ENCODE peak calls at places on chromosomes 6 and 20, in six cellular contexts. B is fibroblast of lung; I is SJSA1; K is uterus; A is CD8-positive, alpha-beta memory T cell; X is Karpas-422. Z is an unnamed sample. For H3K36me3, the result is how much of the 10 kb centered on the place peaks cover.

GRCh38 chr20:8187740-8188139 is 55.7 kb downstream of the PLCB1 start:
- DNase-seq in X (no peak), K (no peak), B (peak), I (no peak), A (no peak), Z (no peak)

GRCh38 chr20:57190536-57191265 is 75.7 kb downstream of the BMP7 start:
- DNase-seq in A (no peak), I (peak), X (no peak), B (peak), K (no peak), Z (no peak)

GRCh38 chr6:40900791-40901190 is 138.2 kb downstream of the UNC5CL start:
- DNase-seq in X (no peak), B (peak), A (no peak), I (peak), K (no peak), Z (no peak)

GRCh38 chr6:161626132-161626676 is 352.3 kb upstream of the AGPAT4 start:
- DNase-seq in X (no peak), I (no peak), B (no peak), K (no peak), A (no peak), Z (no peak)

GRCh38 chr20:20130399-20130798 is 78.1 kb downstream of the CFAP61 start:
- DNase-seq in I (no peak), B (no peak), A (no peak), X (peak), K (no peak), Z (no peak)

GRCh38 chr20:35739294-35740163 is 2.5 kb downstream of the RBM39 start:
- DNase-seq in K (no peak), X (peak), B (peak), I (no peak), A (no peak), Z (no peak)

GRCh38 chr20:18299364-18299763 is 11.0 kb downstream of the ZNF133 start:
- DNase-seq in B (no peak), X (no peak), A (no peak), K (no peak), I (no peak), Z (no peak)

GRCh38 chr6:126180585-126180984 is 159.3 kb upstream of the CENPW start:
- DNase-seq in B (peak), K (no peak), I (peak), X (no peak), A (no peak), Z (no peak)

GRCh38 chr6:72826744-72827438 is 205.0 kb downstream of the KCNQ5 start:
- DNase-seq in X (no peak), K (no peak), A (no peak), I (no peak), B (peak), Z (no peak)

GRCh38 chr6:106383573-106383972 is 23.1 kb downstream of the CRYBG1 start:
- DNase-seq in B (no peak), X (no peak), A (no peak), K (no peak), I (no peak), Z (no peak)

DNA sequence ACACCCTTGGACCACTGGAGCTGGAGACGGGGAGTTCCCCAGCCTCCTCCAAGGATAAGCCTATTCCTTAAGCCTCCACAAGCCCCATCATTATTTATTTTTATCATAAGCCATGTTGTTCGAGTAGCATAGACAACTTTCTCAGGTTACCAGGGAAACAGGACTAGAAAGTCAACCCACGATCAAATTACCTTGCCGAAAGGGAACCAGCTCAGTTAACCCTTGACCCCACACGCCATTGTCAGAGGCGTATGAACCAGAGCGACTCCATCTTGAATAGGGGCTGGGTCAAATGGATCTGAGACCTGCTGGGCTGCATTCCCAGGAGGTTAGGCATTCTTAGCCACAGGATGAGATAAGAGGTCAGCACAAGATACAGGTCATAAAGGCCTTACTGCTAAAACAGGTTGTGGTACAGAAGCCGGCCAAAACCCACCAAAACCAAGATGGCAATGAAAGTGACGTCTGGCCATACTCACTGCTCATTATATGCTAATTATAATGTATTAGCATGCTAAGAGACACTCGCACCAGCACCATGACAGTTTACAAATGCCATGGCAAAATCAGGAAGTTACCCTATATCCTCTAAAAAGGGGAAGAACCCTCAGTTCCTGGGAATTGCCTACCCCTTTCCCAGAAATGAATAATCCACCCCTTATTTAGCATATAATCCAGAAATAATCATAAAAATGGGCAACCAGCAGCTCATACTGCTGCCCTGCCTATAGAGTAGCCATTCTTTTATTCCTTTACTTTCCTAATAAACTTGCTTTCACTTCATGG is 22.4 kb downstream of the SYNJ2 start:
- DNase-seq in A (no peak), B (no peak), I (no peak), X (no peak), K (no peak), Z (no peak)
- H3K36me3 ChIP-seq in A (under half), B (under half), I (under half), X (under half), K (under half), Z (under half)

GRCh38 chr20:47244451-47244850 is 112.0 kb downstream of the ZMYND8 start:
- DNase-seq in A (no peak), I (no peak), B (no peak), X (no peak), K (no peak), Z (no peak)

GRCh38 chr20:47247972-47248371 is 108.5 kb downstream of the ZMYND8 start:
- DNase-seq in B (no peak), X (no peak), I (no peak), K (no peak), A (no peak), Z (no peak)

GRCh38 chr20:47243906-47244305 is 112.6 kb downstream of the ZMYND8 start:
- DNase-seq in A (no peak), I (no peak), X (no peak), K (no peak), B (no peak), Z (no peak)

GRCh38 chr20:47248448-47248966 is 108.0 kb downstream of the ZMYND8 start:
- DNase-seq in I (no peak), X (no peak), K (no peak), B (no peak), A (no peak), Z (no peak)

DNA sequence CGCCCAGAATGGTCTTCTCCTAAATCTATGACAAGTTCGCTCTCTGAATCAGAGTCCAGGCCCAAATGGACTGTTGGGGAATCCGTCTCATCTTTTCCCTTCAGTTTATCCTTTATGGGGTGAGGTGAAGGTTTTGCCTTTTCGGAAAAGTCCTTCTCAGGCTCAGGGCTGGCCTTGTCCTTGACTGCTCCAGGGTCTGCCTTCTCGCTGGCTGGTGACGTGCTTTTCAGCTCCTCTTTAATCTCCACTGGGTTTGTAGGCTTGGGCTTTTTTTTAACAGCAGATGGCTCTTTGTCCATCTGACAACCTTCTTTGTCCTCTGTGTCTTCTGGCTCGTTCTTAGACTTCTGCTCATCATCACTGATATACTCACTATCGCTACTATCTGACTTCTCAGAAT is 110.4 kb downstream of the ZMYND8 start:
- DNase-seq in I (no peak), X (no peak), B (no peak), A (no peak), K (no peak), Z (no peak)
- H3K36me3 ChIP-seq in I (half or more), X (half or more), B (under half), A (under half), K (under half), Z (under half)

GRCh38 chr6:149813351-149813750 is 50.8 kb downstream of the LRP11 start:
- DNase-seq in X (no peak), K (no peak), B (no peak), A (no peak), I (no peak), Z (no peak)
- H3K36me3 ChIP-seq in X (under half), K (under half), B (under half), A (under half), I (under half), Z (under half)

GRCh38 chr20:4815618-4816017 is 93.9 kb downstream of the PRND start:
- DNase-seq in I (no peak), A (no peak), K (no peak), X (peak), B (no peak), Z (no peak)
- H3K36me3 ChIP-seq in I (under half), A (under half), K (under half), X (under half), B (under half), Z (under half)

GRCh38 chr6:52263709-52264320 is 19.5 kb upstream of the IL17F start:
- DNase-seq in X (peak), I (peak), B (peak), K (peak), A (peak), Z (peak)
- H3K36me3 ChIP-seq in X (half or more), I (half or more), B (under half), K (under half), A (under half), Z (under half)

GRCh38 chr6:19433101-19433500 is 404.1 kb upstream of the ID4 start:
- DNase-seq in A (no peak), B (no peak), K (no peak), X (no peak), I (no peak), Z (peak)
- H3K36me3 ChIP-seq in A (under half), B (under half), K (under half), X (under half), I (under half), Z (under half)